ENCODE peak calls at places on chromosome 5, in nine cellular contexts. T is adrenal gland, K is uterus, S is GM12878, J is sigmoid colon, U is Peyer's patch, I is HCT116, R is A549, M is spleen. V is an unnamed sample.

GRCh38 chr5:39387293-39387692 is 23.0 kb upstream of the C9 start:
- DNase-seq in T (no peak), K (no peak), S (no peak), J (no peak), U (no peak), I (no peak), R (no peak), M (no peak), V (no peak)

GRCh38 chr5:119417891-119418781 is 34.2 kb upstream of the HSD17B4 start:
- DNase-seq in T (no peak), K (no peak), S (no peak), J (no peak), U (no peak), I (no peak), R (no peak), M (no peak), V (no peak)

GRCh38 chr5:13624283-13625074 is 320.0 kb downstream of the DNAH5 start:
- DNase-seq in T (no peak), K (no peak), S (no peak), J (no peak), U (no peak), I (no peak), R (no peak), M (no peak), V (no peak)

GRCh38 chr5:116576043-116576713 is 1.6 kb upstream of the SEMA6A start:
- DNase-seq in T (peak), K (peak), S (no peak), J (peak), U (peak), I (peak), R (peak), M (peak), V (peak)

GRCh38 chr5:173777149-173777548 is 111.0 kb upstream of the CPEB4 start:
- DNase-seq in T (no peak), K (no peak), S (no peak), J (no peak), U (no peak), I (no peak), R (no peak), M (no peak), V (no peak)

GRCh38 chr5:134554319-134555222 is 29.1 kb downstream of the JADE2 start:
- DNase-seq in T (peak), K (peak), S (peak), J (peak), U (peak), I (no peak), R (peak), M (no peak), V (no peak)

GRCh38 chr5:163489055-163489744 is 16.2 kb upstream of the MAT2B start:
- DNase-seq in T (no peak), K (no peak), S (no peak), J (no peak), U (no peak), I (no peak), R (peak), M (no peak), V (no peak)

GRCh38 chr5:127608077-127608660 is 40.7 kb upstream of the CTXN3 start:
- DNase-seq in T (no peak), K (no peak), S (no peak), J (no peak), U (no peak), I (no peak), R (no peak), M (no peak), V (no peak)

GRCh38 chr5:166505086-166505485 is 1786.4 kb upstream of the WWC1 start:
- DNase-seq in T (no peak), K (no peak), S (no peak), J (no peak), U (no peak), I (no peak), R (no peak), M (no peak), V (no peak)

GRCh38 chr5:65229841-65230240 is 251.9 kb downstream of the ADAMTS6 start:
- DNase-seq in T (no peak), K (no peak), S (no peak), J (no peak), U (no peak), I (no peak), R (no peak), M (no peak), V (no peak)
- H3K4me3 ChIP-seq in T (no peak), K (no peak), S (no peak), J (no peak), U (no peak), I (no peak), R (no peak), M (no peak), V (no peak)

GRCh38 chr5:112996830-112997374 is 20.3 kb downstream of the DCP2 start:
- DNase-seq in T (no peak), K (no peak), S (no peak), J (no peak), U (no peak), I (no peak), R (no peak), M (no peak), V (no peak)

GRCh38 chr5:112998296-112998695 is 21.7 kb downstream of the DCP2 start:
- DNase-seq in T (no peak), K (no peak), S (no peak), J (no peak), U (no peak), I (no peak), R (no peak), M (no peak), V (no peak)

GRCh38 chr5:113000466-113000865 is 23.9 kb downstream of the DCP2 start:
- DNase-seq in T (no peak), K (no peak), S (no peak), J (no peak), U (no peak), I (no peak), R (no peak), M (no peak), V (no peak)

DNA sequence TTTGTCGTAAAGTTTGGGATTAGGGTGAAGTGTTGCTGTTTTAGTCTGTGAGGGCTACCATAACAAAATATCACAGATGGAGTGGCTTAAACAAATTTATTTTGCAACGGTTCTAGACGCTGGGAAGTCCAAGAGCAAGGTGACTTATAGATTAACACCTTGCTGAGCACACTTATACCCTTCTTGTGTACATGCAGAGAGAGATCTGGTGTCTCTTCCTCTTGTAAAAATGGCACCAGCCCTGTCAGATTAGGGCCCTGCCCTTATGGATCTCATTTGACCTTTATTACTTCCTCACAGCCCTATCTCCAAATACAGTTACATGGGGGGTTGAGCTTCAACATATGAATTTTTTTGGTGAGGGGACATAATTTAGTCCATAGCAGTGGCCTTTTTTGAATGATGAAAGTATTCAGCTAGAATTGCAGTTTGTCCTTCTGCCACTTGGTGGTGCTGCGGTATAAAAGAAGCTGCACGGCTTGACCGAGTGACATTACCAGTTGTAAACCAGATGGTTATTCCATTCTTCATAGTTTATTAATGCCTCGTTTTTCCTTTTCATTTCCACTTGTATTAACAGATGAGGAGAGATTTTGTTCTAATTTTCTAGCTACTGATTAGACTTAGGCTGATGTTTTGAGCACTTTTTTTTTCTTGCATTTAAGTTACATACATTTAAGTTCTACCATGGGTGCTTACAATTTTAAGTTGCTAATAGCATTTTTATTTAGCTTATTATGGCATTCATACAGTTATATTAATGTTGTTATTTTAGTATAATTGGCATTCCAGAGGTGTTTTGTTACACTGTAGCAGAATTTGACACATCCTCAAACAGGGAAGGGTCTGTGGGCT is 19.4 kb downstream of the DCP2 start:
- DNase-seq in T (peak), K (peak), S (no peak), J (peak), U (peak), I (peak), R (peak), M (peak), V (peak)
- TF ChIP-seq CTCF in T (peak), K (peak), S (peak), J (peak), U (peak), I (peak), R (peak), M (peak), V (peak)

GRCh38 chr5:149420509-149421371 is 41.6 kb upstream of the IL17B start:
- DNase-seq in T (no peak), K (peak), S (no peak), J (peak), U (peak), I (no peak), R (no peak), M (no peak), V (no peak)
- TF ChIP-seq POLR2A in T (no peak), K (no peak), S (no peak), J (no peak), U (no peak), I (no peak), R (no peak), M (no peak), V (no peak)

GRCh38 chr5:68226564-68227073 is 11.1 kb downstream of the PIK3R1 start:
- DNase-seq in T (no peak), K (no peak), S (no peak), J (no peak), U (no peak), I (no peak), R (no peak), M (no peak), V (no peak)

GRCh38 chr5:68225188-68225910 is 9.8 kb downstream of the PIK3R1 start:
- DNase-seq in T (peak), K (peak), S (no peak), J (peak), U (peak), I (no peak), R (peak), M (no peak), V (peak)

GRCh38 chr5:68225911-68226563 is 10.5 kb downstream of the PIK3R1 start:
- DNase-seq in T (no peak), K (no peak), S (no peak), J (no peak), U (peak), I (no peak), R (no peak), M (peak), V (no peak)

GRCh38 chr5:68222824-68223354 is 7.3 kb downstream of the PIK3R1 start:
- DNase-seq in T (no peak), K (no peak), S (no peak), J (no peak), U (no peak), I (no peak), R (no peak), M (no peak), V (no peak)

GRCh38 chr5:68224561-68225187 is 9.1 kb downstream of the PIK3R1 start:
- DNase-seq in T (no peak), K (no peak), S (no peak), J (no peak), U (no peak), I (no peak), R (no peak), M (no peak), V (no peak)
- H3K4me3 ChIP-seq in T (no peak), K (no peak), S (no peak), J (no peak), U (no peak), I (no peak), R (no peak), M (no peak), V (no peak)

DNA sequence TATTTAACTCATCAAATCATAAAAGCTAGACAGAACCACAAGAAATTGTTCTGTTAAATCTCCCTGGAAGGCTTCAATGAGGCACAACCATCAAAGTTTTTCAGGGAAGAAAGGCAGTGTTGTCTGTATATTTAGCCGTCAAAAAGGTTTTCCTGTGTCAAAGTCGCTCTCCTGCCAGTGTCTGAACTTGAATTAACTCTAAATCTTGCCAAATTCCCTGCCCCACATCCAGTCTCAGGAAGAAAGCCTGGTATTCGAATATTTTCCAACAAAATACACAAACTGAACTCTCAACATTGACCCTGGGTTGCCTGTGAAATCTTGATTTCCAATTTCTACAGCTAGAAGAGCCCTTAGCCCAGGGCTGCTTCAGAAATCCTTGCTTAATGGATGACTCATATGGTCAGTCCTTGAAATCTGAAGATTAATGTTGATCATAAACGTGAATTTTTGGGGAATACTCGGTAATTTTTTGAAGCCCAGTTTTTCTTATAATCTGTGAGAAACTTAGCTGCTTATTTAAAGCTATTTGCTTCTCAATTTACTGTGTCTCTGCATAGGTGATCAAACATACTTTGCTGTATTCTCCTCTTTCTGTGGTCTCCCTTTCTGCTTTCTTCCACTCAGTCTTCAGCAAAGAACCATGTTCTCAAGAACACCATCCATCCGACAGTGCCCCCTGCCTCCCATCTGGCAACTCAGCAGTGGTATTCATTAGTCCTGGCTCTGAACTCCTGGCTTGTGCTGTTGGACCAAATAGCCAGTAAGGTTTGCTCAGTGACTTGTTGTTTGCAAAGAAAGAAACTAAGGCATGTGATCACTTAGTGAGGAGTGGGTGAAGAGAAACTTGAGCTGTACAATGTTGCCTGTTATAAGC is 58.9 kb downstream of the NREP start:
- DNase-seq in T (no peak), K (no peak), S (no peak), J (no peak), U (no peak), I (no peak), R (peak), M (no peak), V (no peak)
- TF ChIP-seq CTCF in T (no peak), K (no peak), S (no peak), J (no peak), U (no peak), I (no peak), R (no peak), M (no peak), V (no peak)

GRCh38 chr5:88692979-88693932 is 189.7 kb downstream of the MEF2C start:
- DNase-seq in T (no peak), K (no peak), S (no peak), J (no peak), U (no peak), I (no peak), R (no peak), M (peak), V (no peak)
- TF ChIP-seq POLR2A in T (no peak), K (no peak), S (no peak), J (no peak), U (no peak), I (no peak), R (no peak), M (no peak), V (no peak)

DNA sequence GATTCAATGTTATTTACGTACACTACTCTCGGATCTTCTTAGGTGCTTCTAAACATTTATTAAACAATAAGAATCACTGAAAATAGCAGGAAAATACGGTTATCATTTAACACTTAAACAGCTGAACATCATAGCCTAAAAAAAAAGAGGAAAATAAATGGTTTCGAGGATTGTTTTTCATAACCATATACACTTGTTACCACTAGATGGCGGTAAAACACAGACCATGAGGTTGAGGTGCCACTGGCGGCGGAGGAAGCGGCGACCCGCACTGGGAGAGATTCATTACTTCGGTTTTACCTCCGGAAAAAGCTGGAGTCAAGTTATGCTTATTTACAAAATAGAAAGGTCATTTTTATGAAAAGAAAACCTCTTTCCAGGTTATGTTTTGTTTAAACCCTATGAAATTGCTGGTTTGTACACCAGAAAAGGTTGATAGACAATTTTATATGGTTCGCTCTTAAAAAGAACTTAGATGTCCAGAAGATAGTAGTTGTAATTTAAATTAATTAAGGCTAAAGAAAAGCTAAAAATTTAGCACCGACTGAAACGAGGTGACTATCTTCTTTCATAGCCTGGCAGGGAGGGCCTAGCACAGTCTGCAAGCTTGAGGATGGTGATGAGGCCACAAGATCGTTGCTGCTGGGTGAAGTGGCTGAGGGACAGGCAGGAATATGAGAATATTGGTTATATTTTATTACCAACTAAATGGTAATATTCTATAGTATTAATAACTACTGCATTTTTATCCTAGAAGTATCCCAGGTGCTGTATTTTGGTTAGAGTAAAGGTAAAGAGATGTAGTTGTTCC is 605.7 kb downstream of the RAB3C start:
- DNase-seq in T (peak), K (peak), S (no peak), J (peak), U (peak), I (peak), R (peak), M (peak), V (peak)
- H3K4me3 ChIP-seq in T (no peak), K (no peak), S (no peak), J (peak), U (no peak), I (no peak), R (peak), M (no peak), V (no peak)

GRCh38 chr5:78265163-78265562 is 29.3 kb downstream of the AP3B1 start:
- DNase-seq in T (no peak), K (no peak), S (no peak), J (no peak), U (no peak), I (no peak), R (no peak), M (no peak), V (no peak)

GRCh38 chr5:78269088-78269703 is 25.3 kb downstream of the AP3B1 start:
- DNase-seq in T (no peak), K (no peak), S (no peak), J (no peak), U (no peak), I (no peak), R (peak), M (no peak), V (no peak)

GRCh38 chr5:78268361-78268760 is 26.1 kb downstream of the AP3B1 start:
- DNase-seq in T (no peak), K (no peak), S (no peak), J (no peak), U (no peak), I (no peak), R (no peak), M (no peak), V (no peak)

GRCh38 chr5:78260771-78261170 is 33.7 kb downstream of the AP3B1 start:
- DNase-seq in T (no peak), K (no peak), S (no peak), J (no peak), U (no peak), I (no peak), R (no peak), M (no peak), V (no peak)

DNA sequence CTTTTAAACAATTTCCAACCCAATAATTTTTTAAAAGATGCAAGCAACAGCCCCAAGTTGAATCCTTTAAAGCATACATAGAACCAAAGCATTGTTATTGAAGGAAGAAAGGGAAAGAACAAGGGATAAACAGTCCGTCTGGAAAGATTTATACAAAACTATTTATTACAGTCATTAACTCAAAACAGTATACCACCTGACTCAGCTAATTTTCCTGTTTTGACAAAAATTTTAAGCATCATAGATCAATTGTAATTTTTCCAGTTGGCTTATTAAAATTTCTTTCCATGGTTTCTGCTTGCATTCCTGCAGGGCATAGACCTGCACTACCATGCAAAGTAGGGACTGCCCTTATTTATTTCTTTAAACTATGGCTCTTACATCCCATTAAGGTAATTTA is 29.9 kb downstream of the AP3B1 start:
- DNase-seq in T (no peak), K (no peak), S (no peak), J (no peak), U (no peak), I (no peak), R (no peak), M (no peak), V (no peak)
- TF ChIP-seq CTCF in T (no peak), K (no peak), S (no peak), J (no peak), U (no peak), I (no peak), R (no peak), M (no peak), V (no peak)